ENCODE peak calls at places on chromosomes 5 and 9, in five cellular contexts. H is AG10803; W is K562; Y is mammary epithelial cell; E is CD4-positive, alpha-beta T cell. K is an unnamed sample.

GRCh38 chr9:133161542-133161950 is 2.2 kb downstream of the GBGT1 start:
- DNase-seq in H (no peak), W (no peak), Y (no peak), E (no peak), K (no peak)

GRCh38 chr9:120928015-120928719 is 1.6 kb upstream of the TRAF1 start:
- DNase-seq in H (no peak), W (no peak), Y (no peak), E (no peak), K (no peak)

GRCh38 chr9:21567926-21568325 is 85.8 kb upstream of the IFNE start:
- DNase-seq in H (no peak), W (no peak), Y (no peak), E (no peak), K (no peak)

GRCh38 chr9:92686954-92687353 is 17.0 kb upstream of the IPPK start:
- DNase-seq in H (no peak), W (peak), Y (no peak), E (no peak), K (no peak)

GRCh38 chr9:37839491-37840461 is 39.2 kb downstream of the DCAF10 start:
- DNase-seq in H (peak), W (peak), Y (peak), E (no peak), K (peak)

GRCh38 chr9:80644044-80644443 is 1045.3 kb downstream of the TLE1 start:
- DNase-seq in H (no peak), W (no peak), Y (no peak), E (no peak), K (no peak)

GRCh38 chr5:116359575-116359974 is 215.0 kb downstream of the SEMA6A start:
- DNase-seq in H (no peak), W (no peak), Y (no peak), E (no peak), K (no peak)

GRCh38 chr9:98185611-98186171 is 6.7 kb downstream of the CORO2A start:
- DNase-seq in H (no peak), W (no peak), Y (no peak), E (no peak), K (peak)

GRCh38 chr5:131382407-131383395 is 118.8 kb downstream of the CDC42SE2 start:
- DNase-seq in H (peak), W (peak), Y (peak), E (peak), K (peak)

GRCh38 chr9:116860509-116861120 is 173.5 kb downstream of the TRIM32 start:
- DNase-seq in H (peak), W (peak), Y (peak), E (no peak), K (peak)

GRCh38 chr5:38807570-38808461 is 38.0 kb upstream of the OSMR start:
- DNase-seq in H (peak), W (no peak), Y (no peak), E (no peak), K (peak)

GRCh38 chr5:61163905-61164304 is 1.6 kb upstream of the SMIM15 start:
- DNase-seq in H (no peak), W (no peak), Y (no peak), E (no peak), K (no peak)

GRCh38 chr5:180040287-180041214 is 31.0 kb downstream of the RNF130 start:
- DNase-seq in H (no peak), W (no peak), Y (no peak), E (no peak), K (no peak)

GRCh38 chr5:181188700-181189362 is 16.2 kb downstream of the TRIM7 start:
- DNase-seq in H (peak), W (no peak), Y (peak), E (peak), K (peak)

GRCh38 chr5:139638736-139639618 is 9.2 kb upstream of the CXXC5 start:
- DNase-seq in H (no peak), W (peak), Y (no peak), E (no peak), K (no peak)

GRCh38 chr9:112377087-112377486 is 2.8 kb upstream of the HSDL2 start:
- DNase-seq in H (no peak), W (no peak), Y (peak), E (no peak), K (no peak)

GRCh38 chr9:136784249-136784996 is 6.7 kb upstream of the TMEM141 start:
- DNase-seq in H (peak), W (peak), Y (no peak), E (no peak), K (peak)

GRCh38 chr9:35816708-35817107 is 1.9 kb upstream of the HINT2 start:
- DNase-seq in H (no peak), W (peak), Y (no peak), E (no peak), K (no peak)

GRCh38 chr5:138668981-138669380 is 84.2 kb upstream of the CTNNA1 start:
- DNase-seq in H (no peak), W (no peak), Y (no peak), E (no peak), K (no peak)

GRCh38 chr9:138052635-138053320 is 175.2 kb downstream of the CACNA1B start:
- DNase-seq in H (no peak), W (no peak), Y (no peak), E (no peak), K (no peak)

GRCh38 chr9:87792831-87793288 is 66.9 kb downstream of the CTSL start:
- DNase-seq in H (peak), W (peak), Y (peak), E (no peak), K (no peak)

GRCh38 chr5:20678814-20679298 is 690.9 kb upstream of the CDH18 start:
- DNase-seq in H (peak), W (no peak), Y (peak), E (no peak), K (no peak)

GRCh38 chr9:137235424-137236237 is 4.9 kb downstream of the SLC34A3 start:
- DNase-seq in H (no peak), W (no peak), Y (no peak), E (no peak), K (no peak)

GRCh38 chr5:8842906-8843590 is 702.8 kb downstream of the SEMA5A start:
- DNase-seq in H (peak), W (no peak), Y (peak), E (no peak), K (no peak)

GRCh38 chr5:139236479-139236878 is 38.3 kb upstream of the SIL1 start:
- DNase-seq in H (no peak), W (no peak), Y (no peak), E (no peak), K (no peak)

GRCh38 chr5:138212828-138213160 is 329 bp downstream of the CDC23 start:
- DNase-seq in H (peak), W (peak), Y (no peak), E (no peak), K (no peak)

GRCh38 chr9:3330792-3331420 is 194.9 kb downstream of the RFX3 start:
- DNase-seq in H (peak), W (no peak), Y (peak), E (no peak), K (peak)

GRCh38 chr5:9168791-9169611 is 376.9 kb downstream of the SEMA5A start:
- DNase-seq in H (no peak), W (no peak), Y (peak), E (no peak), K (peak)

GRCh38 chr9:34216325-34216724 is 37.5 kb downstream of the UBAP1 start:
- DNase-seq in H (no peak), W (no peak), Y (no peak), E (no peak), K (no peak)

GRCh38 chr9:34224349-34224748 is 45.5 kb downstream of the UBAP1 start:
- DNase-seq in H (no peak), W (no peak), Y (no peak), E (no peak), K (no peak)

GRCh38 chr9:34220218-34220617 is 41.4 kb downstream of the UBAP1 start:
- DNase-seq in H (no peak), W (no peak), Y (no peak), E (no peak), K (no peak)

GRCh38 chr9:34219421-34219820 is 40.6 kb downstream of the UBAP1 start:
- DNase-seq in H (no peak), W (no peak), Y (no peak), E (no peak), K (no peak)

DNA sequence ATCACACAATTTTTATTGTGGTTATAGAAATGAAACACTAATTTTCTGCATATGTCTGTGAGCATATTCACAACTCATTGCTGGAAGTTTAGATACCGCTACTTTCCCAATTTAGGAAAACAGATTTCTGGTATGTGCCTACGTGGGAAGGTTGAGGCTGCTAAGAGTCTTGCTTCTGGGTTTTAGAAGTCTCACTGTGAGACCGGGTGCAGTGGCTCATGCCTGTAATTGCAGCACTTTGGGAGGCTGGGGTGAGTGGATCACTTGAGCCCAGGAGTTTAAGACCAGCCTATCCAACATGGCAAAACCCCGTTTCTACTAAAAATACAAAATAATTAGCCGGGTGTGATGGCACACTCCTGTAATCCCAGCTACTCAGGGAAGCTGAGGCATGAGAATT is 39.6 kb downstream of the UBAP1 start:
- DNase-seq in H (peak), W (no peak), Y (no peak), E (no peak), K (no peak)
- TF ChIP-seq CTCF in H (no peak), W (no peak), Y (no peak), E (no peak), K (no peak)

DNA sequence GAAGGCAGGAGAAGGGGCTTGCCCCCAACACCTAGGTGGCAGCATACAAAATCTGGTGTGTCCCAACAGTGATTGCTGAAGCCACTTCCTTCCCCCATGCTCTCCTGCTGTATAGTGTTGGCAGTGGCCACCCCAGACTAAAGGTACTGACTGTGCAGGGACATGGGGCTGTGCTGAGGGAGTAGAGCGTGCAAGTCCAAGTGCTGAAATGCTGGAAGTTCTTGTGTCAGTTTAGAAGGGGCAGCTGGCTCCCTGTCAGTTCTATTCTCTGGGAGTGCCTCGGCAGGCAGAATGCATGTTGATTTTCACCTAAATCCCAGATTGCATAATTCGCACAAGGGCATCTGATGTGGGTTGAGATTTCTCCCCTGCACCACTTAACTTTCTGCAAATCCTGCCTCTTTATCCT is 68.6 kb downstream of the GDNF start:
- DNase-seq in H (no peak), W (no peak), Y (no peak), E (no peak), K (no peak)
- TF ChIP-seq CTCF in H (no peak), W (no peak), Y (no peak), E (no peak), K (no peak)

DNA sequence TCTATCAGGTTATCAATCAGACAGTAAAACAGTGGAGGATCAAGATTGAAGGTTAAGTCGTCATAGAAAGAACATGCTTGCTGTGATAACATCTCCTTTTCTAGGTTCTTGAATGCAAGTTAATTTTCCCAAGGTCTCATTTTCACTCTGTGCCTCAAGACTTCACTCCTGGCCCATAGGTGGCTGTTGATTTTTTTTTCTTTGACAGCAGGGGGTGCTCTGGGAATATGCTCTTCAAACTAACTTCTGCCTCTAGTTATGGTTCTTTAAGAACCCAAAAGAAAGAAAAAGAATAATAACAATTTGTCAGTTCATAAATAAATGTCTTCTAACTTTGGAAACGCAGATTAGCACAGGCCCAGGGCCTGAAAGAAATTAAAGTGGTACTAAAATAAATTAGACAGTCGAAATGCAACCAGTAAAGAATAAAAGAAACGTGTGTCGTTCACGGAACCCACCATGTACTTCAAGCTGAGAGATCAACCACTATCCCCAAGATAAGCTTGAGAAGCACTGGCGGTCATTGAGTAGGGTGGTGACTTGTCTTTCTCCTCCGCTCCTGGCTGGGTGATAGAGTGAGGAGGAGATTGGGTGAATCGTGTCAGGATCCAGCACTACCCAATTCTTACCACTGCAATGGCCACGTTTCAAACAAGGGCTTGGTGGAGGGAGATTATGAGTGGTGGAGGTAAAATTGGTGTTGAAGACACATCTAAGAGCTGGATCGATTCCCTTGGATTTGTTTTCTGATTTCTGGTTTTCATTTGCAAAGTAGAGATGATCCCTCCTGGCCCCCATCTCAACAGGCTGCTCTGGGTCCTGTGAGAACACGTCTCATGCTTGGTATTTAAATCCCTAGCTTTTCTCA is 93.4 kb upstream of the IRX4 start:
- DNase-seq in H (no peak), W (no peak), Y (peak), E (no peak), K (no peak)
- TF ChIP-seq CTCF in H (no peak), W (peak), Y (peak), E (no peak), K (no peak)

GRCh38 chr5:34684281-34684979 is 28.3 kb downstream of the RAI14 start:
- DNase-seq in H (peak), W (no peak), Y (peak), E (no peak), K (peak)
- TF ChIP-seq CTCF in H (peak), W (no peak), Y (peak), E (no peak), K (peak)